ENCODE peak calls at places on chromosomes 12 and 14, in seven cellular contexts. One of them, this sample, is unnamed.

GRCh38 chr12:57517187-57517586 is 3.1 kb downstream of the DDIT3 start:
- DNase-seq in endothelial cell: no peak
- DNase-seq in CD8-positive, alpha-beta T cell: no peak
- DNase-seq in fibroblast of mammary gland: peak
- DNase-seq in K562: no peak
- DNase-seq in heart right ventricle: no peak
- DNase-seq in astrocyte of the spinal cord: peak
- DNase-seq in this sample: no peak

GRCh38 chr14:80956105-80956504 is 684 bp downstream of the TSHR start:
- DNase-seq in endothelial cell: no peak
- DNase-seq in CD8-positive, alpha-beta T cell: no peak
- DNase-seq in fibroblast of mammary gland: no peak
- DNase-seq in K562: no peak
- DNase-seq in heart right ventricle: no peak
- DNase-seq in astrocyte of the spinal cord: no peak
- DNase-seq in this sample: no peak

GRCh38 chr12:130589391-130590317 is 126.4 kb downstream of the RIMBP2 start:
- DNase-seq in endothelial cell: no peak
- DNase-seq in CD8-positive, alpha-beta T cell: no peak
- DNase-seq in fibroblast of mammary gland: no peak
- DNase-seq in K562: no peak
- DNase-seq in heart right ventricle: no peak
- DNase-seq in astrocyte of the spinal cord: no peak
- DNase-seq in this sample: no peak

GRCh38 chr12:46659032-46659703 is 166.6 kb downstream of the SLC38A4 start:
- DNase-seq in endothelial cell: no peak
- DNase-seq in CD8-positive, alpha-beta T cell: no peak
- DNase-seq in fibroblast of mammary gland: peak
- DNase-seq in K562: no peak
- DNase-seq in heart right ventricle: no peak
- DNase-seq in astrocyte of the spinal cord: no peak
- DNase-seq in this sample: no peak

GRCh38 chr12:22312336-22312735 is 22.2 kb downstream of the ST8SIA1 start:
- DNase-seq in endothelial cell: no peak
- DNase-seq in CD8-positive, alpha-beta T cell: no peak
- DNase-seq in fibroblast of mammary gland: peak
- DNase-seq in K562: no peak
- DNase-seq in heart right ventricle: peak
- DNase-seq in astrocyte of the spinal cord: peak
- DNase-seq in this sample: no peak

GRCh38 chr12:104911942-104912341 is 46.1 kb downstream of the SLC41A2 start:
- DNase-seq in endothelial cell: no peak
- DNase-seq in CD8-positive, alpha-beta T cell: no peak
- DNase-seq in fibroblast of mammary gland: no peak
- DNase-seq in K562: no peak
- DNase-seq in heart right ventricle: no peak
- DNase-seq in astrocyte of the spinal cord: no peak
- DNase-seq in this sample: no peak

GRCh38 chr12:125092872-125093680 is 27.8 kb downstream of the AACS start:
- DNase-seq in endothelial cell: no peak
- DNase-seq in CD8-positive, alpha-beta T cell: no peak
- DNase-seq in fibroblast of mammary gland: peak
- DNase-seq in K562: peak
- DNase-seq in heart right ventricle: no peak
- DNase-seq in astrocyte of the spinal cord: peak
- DNase-seq in this sample: peak

GRCh38 chr12:125549836-125550235 is 484.6 kb downstream of the AACS start:
- DNase-seq in endothelial cell: peak
- DNase-seq in CD8-positive, alpha-beta T cell: no peak
- DNase-seq in fibroblast of mammary gland: no peak
- DNase-seq in K562: peak
- DNase-seq in heart right ventricle: no peak
- DNase-seq in astrocyte of the spinal cord: no peak
- DNase-seq in this sample: peak

GRCh38 chr12:116370004-116370404 is 92.5 kb upstream of the MED13L start:
- DNase-seq in endothelial cell: no peak
- DNase-seq in CD8-positive, alpha-beta T cell: no peak
- DNase-seq in fibroblast of mammary gland: peak
- DNase-seq in K562: no peak
- DNase-seq in heart right ventricle: no peak
- DNase-seq in astrocyte of the spinal cord: peak
- DNase-seq in this sample: no peak

GRCh38 chr14:95895720-95896119 is 19.1 kb downstream of the TUNAR start:
- DNase-seq in endothelial cell: peak
- DNase-seq in CD8-positive, alpha-beta T cell: no peak
- DNase-seq in fibroblast of mammary gland: no peak
- DNase-seq in K562: peak
- DNase-seq in heart right ventricle: no peak
- DNase-seq in astrocyte of the spinal cord: no peak
- DNase-seq in this sample: peak

GRCh38 chr12:68796399-68796798 is 11.6 kb upstream of the MDM2 start:
- DNase-seq in endothelial cell: no peak
- DNase-seq in CD8-positive, alpha-beta T cell: no peak
- DNase-seq in fibroblast of mammary gland: no peak
- DNase-seq in K562: no peak
- DNase-seq in heart right ventricle: no peak
- DNase-seq in astrocyte of the spinal cord: no peak
- DNase-seq in this sample: no peak

GRCh38 chr14:92058006-92058917 is 18.4 kb upstream of the TRIP11 start:
- DNase-seq in endothelial cell: no peak
- DNase-seq in CD8-positive, alpha-beta T cell: no peak
- DNase-seq in fibroblast of mammary gland: no peak
- DNase-seq in K562: no peak
- DNase-seq in heart right ventricle: no peak
- DNase-seq in astrocyte of the spinal cord: no peak
- DNase-seq in this sample: no peak

GRCh38 chr14:77044776-77045569 is 16.5 kb upstream of the IRF2BPL start:
- DNase-seq in endothelial cell: no peak
- DNase-seq in CD8-positive, alpha-beta T cell: no peak
- DNase-seq in fibroblast of mammary gland: peak
- DNase-seq in K562: no peak
- DNase-seq in heart right ventricle: no peak
- DNase-seq in astrocyte of the spinal cord: no peak
- DNase-seq in this sample: no peak

GRCh38 chr14:103378042-103378854 is 7.0 kb upstream of the MARK3 start:
- DNase-seq in endothelial cell: no peak
- DNase-seq in CD8-positive, alpha-beta T cell: no peak
- DNase-seq in fibroblast of mammary gland: no peak
- DNase-seq in K562: peak
- DNase-seq in heart right ventricle: no peak
- DNase-seq in astrocyte of the spinal cord: no peak
- DNase-seq in this sample: no peak

GRCh38 chr14:74350211-74350943 is 2.1 kb downstream of the VRTN start:
- DNase-seq in endothelial cell: no peak
- DNase-seq in CD8-positive, alpha-beta T cell: no peak
- DNase-seq in fibroblast of mammary gland: no peak
- DNase-seq in K562: peak
- DNase-seq in heart right ventricle: no peak
- DNase-seq in astrocyte of the spinal cord: no peak
- DNase-seq in this sample: no peak

DNA sequence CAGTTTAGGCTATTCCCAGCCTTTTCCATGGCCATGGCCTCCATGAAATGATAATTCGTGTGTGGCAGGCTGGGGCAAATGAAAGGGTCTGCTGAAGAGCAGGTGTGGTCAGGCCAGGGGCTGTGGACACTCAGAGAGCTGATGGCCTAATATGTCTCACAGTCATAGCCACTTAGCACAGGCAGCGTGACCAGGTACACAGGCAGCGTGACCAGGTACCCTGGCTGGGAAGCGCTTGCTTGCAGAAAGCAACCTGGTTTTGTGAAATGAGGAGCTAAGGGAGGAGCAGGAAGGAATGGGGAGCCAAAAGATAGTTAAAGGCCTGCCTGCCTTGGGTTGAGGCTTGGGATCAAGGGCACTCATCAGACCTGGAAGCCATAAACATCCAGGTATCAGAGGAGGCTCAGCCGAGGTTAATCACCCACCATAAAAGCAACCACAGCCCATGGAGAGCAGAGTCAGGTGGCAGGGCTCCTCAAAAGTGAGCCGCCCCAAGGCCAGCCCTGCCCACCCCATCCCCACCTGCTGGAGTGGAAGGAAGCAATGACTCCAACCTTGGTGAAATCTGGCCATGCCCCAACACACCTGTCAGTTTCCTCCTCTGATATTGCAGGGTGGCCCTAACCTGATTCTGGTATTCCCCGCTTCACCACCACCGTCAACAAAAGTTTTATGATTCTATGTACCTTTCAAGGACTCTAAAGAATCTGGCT is 8.0 kb upstream of the KRT8 start:
- DNase-seq in endothelial cell: no peak
- DNase-seq in CD8-positive, alpha-beta T cell: no peak
- DNase-seq in fibroblast of mammary gland: no peak
- DNase-seq in K562: no peak
- DNase-seq in heart right ventricle: no peak
- DNase-seq in astrocyte of the spinal cord: no peak
- DNase-seq in this sample: no peak
- TF ChIP-seq CTCF in endothelial cell: no peak
- TF ChIP-seq CTCF in CD8-positive, alpha-beta T cell: no peak
- TF ChIP-seq CTCF in fibroblast of mammary gland: no peak
- TF ChIP-seq CTCF in K562: no peak
- TF ChIP-seq CTCF in heart right ventricle: no peak
- TF ChIP-seq CTCF in astrocyte of the spinal cord: no peak
- TF ChIP-seq CTCF in this sample: no peak

DNA sequence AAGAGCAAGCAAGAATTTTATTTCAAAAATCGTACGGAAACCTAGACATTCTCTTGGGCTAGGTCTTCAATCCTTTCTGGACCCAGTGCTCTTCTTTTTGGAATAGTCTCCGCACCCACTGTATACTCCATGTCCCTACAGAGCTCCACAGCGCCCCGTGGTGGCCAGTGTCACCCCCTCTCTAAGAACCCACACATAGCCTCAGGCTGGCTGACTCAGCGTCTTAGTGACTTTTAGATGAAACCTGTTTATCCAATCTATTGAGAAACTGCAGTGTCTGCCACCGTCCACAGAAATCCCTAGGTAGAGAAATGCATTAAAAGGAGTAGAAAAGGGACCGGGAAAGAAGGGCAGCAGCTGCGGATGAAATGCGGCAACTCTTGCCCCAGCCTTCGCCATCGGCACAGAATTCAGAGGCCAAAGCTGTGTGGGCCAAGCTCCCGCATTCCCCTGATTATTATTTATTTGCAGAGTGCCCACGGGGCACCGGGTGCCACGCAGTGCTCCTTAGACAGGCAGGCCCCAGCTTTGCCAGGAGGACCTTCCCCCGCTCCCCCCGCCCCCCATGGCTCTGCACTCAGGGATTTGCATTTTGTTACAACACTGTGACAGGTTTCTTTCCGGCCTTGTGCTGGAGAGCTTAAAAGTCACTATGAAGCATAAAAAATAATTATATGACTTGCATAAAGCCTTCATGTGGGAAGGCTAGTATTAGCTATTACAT is 170.1 kb upstream of the FKBP4 start:
- DNase-seq in endothelial cell: peak
- DNase-seq in CD8-positive, alpha-beta T cell: no peak
- DNase-seq in fibroblast of mammary gland: peak
- DNase-seq in K562: peak
- DNase-seq in heart right ventricle: no peak
- DNase-seq in astrocyte of the spinal cord: peak
- DNase-seq in this sample: peak
- TF ChIP-seq CTCF in endothelial cell: peak
- TF ChIP-seq CTCF in CD8-positive, alpha-beta T cell: no peak
- TF ChIP-seq CTCF in fibroblast of mammary gland: peak
- TF ChIP-seq CTCF in K562: peak
- TF ChIP-seq CTCF in heart right ventricle: no peak
- TF ChIP-seq CTCF in astrocyte of the spinal cord: peak
- TF ChIP-seq CTCF in this sample: peak

DNA sequence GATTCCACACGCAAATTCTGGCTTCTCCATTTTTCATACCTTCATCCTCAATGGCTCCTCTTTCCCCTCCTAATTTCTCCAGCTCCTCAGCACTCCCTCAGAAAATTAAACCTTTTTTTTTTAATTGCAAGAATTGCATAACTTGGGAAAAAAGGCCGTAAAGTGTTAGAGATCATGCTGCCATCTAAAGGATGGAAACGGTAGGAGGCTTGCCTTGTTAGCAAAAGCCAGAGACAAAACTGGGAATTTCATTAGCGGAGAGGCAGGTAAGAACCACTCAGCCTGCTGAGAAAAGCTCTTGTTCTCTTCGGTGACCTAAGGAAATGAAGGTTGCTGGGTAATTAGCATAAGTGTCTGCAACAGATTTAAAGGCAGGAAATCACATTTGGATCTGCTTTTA is 204.3 kb downstream of the AEBP2 start:
- DNase-seq in endothelial cell: peak
- DNase-seq in CD8-positive, alpha-beta T cell: no peak
- DNase-seq in fibroblast of mammary gland: peak
- DNase-seq in K562: peak
- DNase-seq in heart right ventricle: no peak
- DNase-seq in astrocyte of the spinal cord: peak
- DNase-seq in this sample: no peak
- TF ChIP-seq CTCF in endothelial cell: no peak
- TF ChIP-seq CTCF in CD8-positive, alpha-beta T cell: no peak
- TF ChIP-seq CTCF in fibroblast of mammary gland: peak
- TF ChIP-seq CTCF in K562: peak
- TF ChIP-seq CTCF in heart right ventricle: peak
- TF ChIP-seq CTCF in astrocyte of the spinal cord: peak
- TF ChIP-seq CTCF in this sample: peak

GRCh38 chr12:4114986-4115385 is 158.6 kb upstream of the CCND2 start:
- DNase-seq in endothelial cell: no peak
- DNase-seq in CD8-positive, alpha-beta T cell: no peak
- DNase-seq in fibroblast of mammary gland: no peak
- DNase-seq in K562: no peak
- DNase-seq in heart right ventricle: no peak
- DNase-seq in astrocyte of the spinal cord: no peak
- DNase-seq in this sample: no peak

GRCh38 chr12:4116251-4117111 is 157.1 kb upstream of the CCND2 start:
- DNase-seq in endothelial cell: no peak
- DNase-seq in CD8-positive, alpha-beta T cell: no peak
- DNase-seq in fibroblast of mammary gland: peak
- DNase-seq in K562: no peak
- DNase-seq in heart right ventricle: peak
- DNase-seq in astrocyte of the spinal cord: peak
- DNase-seq in this sample: no peak

GRCh38 chr12:4117386-4118016 is 156.1 kb upstream of the CCND2 start:
- DNase-seq in endothelial cell: no peak
- DNase-seq in CD8-positive, alpha-beta T cell: no peak
- DNase-seq in fibroblast of mammary gland: no peak
- DNase-seq in K562: no peak
- DNase-seq in heart right ventricle: no peak
- DNase-seq in astrocyte of the spinal cord: no peak
- DNase-seq in this sample: no peak

GRCh38 chr12:4118017-4118510 is 155.5 kb upstream of the CCND2 start:
- DNase-seq in endothelial cell: no peak
- DNase-seq in CD8-positive, alpha-beta T cell: no peak
- DNase-seq in fibroblast of mammary gland: peak
- DNase-seq in K562: no peak
- DNase-seq in heart right ventricle: peak
- DNase-seq in astrocyte of the spinal cord: peak
- DNase-seq in this sample: no peak

DNA sequence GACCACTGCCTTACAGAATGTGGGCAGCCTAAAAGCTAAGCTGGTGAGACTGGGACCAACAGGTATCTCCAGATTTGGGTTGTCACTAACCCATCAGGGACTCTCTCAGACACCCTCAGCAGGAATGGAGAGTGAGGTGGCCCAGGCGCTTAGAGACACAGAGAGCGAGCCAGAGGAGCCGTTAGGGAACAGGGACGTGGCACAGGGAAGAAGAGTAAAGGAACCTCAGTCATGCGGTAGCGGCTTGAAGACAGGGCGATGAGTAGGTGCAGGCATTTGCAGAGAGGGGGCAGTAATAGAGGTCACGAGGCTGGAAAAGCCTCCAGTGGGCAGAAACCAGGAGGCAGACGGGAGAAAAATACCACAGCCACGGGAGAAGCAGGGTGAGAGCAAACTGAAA is 158.0 kb upstream of the CCND2 start:
- DNase-seq in endothelial cell: no peak
- DNase-seq in CD8-positive, alpha-beta T cell: no peak
- DNase-seq in fibroblast of mammary gland: no peak
- DNase-seq in K562: no peak
- DNase-seq in heart right ventricle: no peak
- DNase-seq in astrocyte of the spinal cord: no peak
- DNase-seq in this sample: no peak
- TF ChIP-seq CTCF in endothelial cell: no peak
- TF ChIP-seq CTCF in CD8-positive, alpha-beta T cell: no peak
- TF ChIP-seq CTCF in fibroblast of mammary gland: no peak
- TF ChIP-seq CTCF in K562: peak
- TF ChIP-seq CTCF in heart right ventricle: no peak
- TF ChIP-seq CTCF in astrocyte of the spinal cord: no peak
- TF ChIP-seq CTCF in this sample: no peak

This sample was measured in glutamatergic neuron.